ENCODE peak calls at places on chromosomes 12 and 14, in nine cellular contexts. U, K, B, N, S, C, H, Z and Q are unnamed samples. For H3K27me3, the result is how much of the 10 kb centered on the place peaks cover.

GRCh38 chr14:87161502-87161901 is 831.5 kb downstream of the GALC start:
- DNase-seq in U (no peak), K (no peak), B (no peak), N (no peak), S (no peak), C (no peak), H (no peak), Z (no peak), Q (no peak)

GRCh38 chr12:57123813-57124212 is 4.5 kb upstream of the LRP1 start:
- DNase-seq in U (no peak), K (no peak), B (no peak), N (no peak), S (no peak), C (no peak), H (no peak), Z (no peak), Q (no peak)

GRCh38 chr14:99548871-99549270 is 55.1 kb downstream of the CCDC85C start:
- DNase-seq in U (no peak), K (no peak), B (no peak), N (no peak), S (no peak), C (no peak), H (no peak), Z (no peak), Q (no peak)

GRCh38 chr14:75252254-75252837 is 26.3 kb upstream of the FOS start:
- DNase-seq in U (no peak), K (no peak), B (peak), N (no peak), S (peak), C (no peak), H (no peak), Z (no peak), Q (no peak)

GRCh38 chr14:68730811-68731425 is 61.9 kb downstream of the ZFP36L1 start:
- DNase-seq in U (no peak), K (peak), B (no peak), N (no peak), S (no peak), C (no peak), H (no peak), Z (no peak), Q (no peak)

GRCh38 chr14:101097109-101097793 is 193.7 kb upstream of the RTL1 start:
- DNase-seq in U (no peak), K (no peak), B (no peak), N (no peak), S (peak), C (no peak), H (no peak), Z (no peak), Q (no peak)

GRCh38 chr12:100591979-100592378 is 18.5 kb downstream of the GAS2L3 start:
- DNase-seq in U (no peak), K (no peak), B (no peak), N (no peak), S (no peak), C (no peak), H (no peak), Z (no peak), Q (no peak)

GRCh38 chr14:68916358-68916757 is 62.7 kb downstream of the ACTN1 start:
- DNase-seq in U (no peak), K (no peak), B (no peak), N (no peak), S (no peak), C (no peak), H (no peak), Z (no peak), Q (no peak)

GRCh38 chr14:30251017-30251416 is 307.9 kb upstream of the G2E3 start:
- DNase-seq in U (no peak), K (no peak), B (no peak), N (no peak), S (no peak), C (no peak), H (no peak), Z (no peak), Q (no peak)

GRCh38 chr12:47155457-47156166 is 75.9 kb upstream of the AMIGO2 start:
- DNase-seq in U (no peak), K (no peak), B (no peak), N (no peak), S (no peak), C (peak), H (no peak), Z (no peak), Q (no peak)

GRCh38 chr12:102376251-102376747 is 104.1 kb downstream of the IGF1 start:
- DNase-seq in U (no peak), K (no peak), B (no peak), N (no peak), S (no peak), C (peak), H (no peak), Z (no peak), Q (no peak)

GRCh38 chr14:63039800-63040380 is 5.4 kb downstream of the KCNH5 start:
- DNase-seq in U (no peak), K (no peak), B (no peak), N (no peak), S (peak), C (peak), H (no peak), Z (no peak), Q (no peak)

GRCh38 chr12:24728366-24728765 is 220.5 kb downstream of the BCAT1 start:
- DNase-seq in U (no peak), K (no peak), B (no peak), N (no peak), S (peak), C (peak), H (no peak), Z (no peak), Q (no peak)

GRCh38 chr12:107241421-107241820 is 148.1 kb upstream of the CRY1 start:
- DNase-seq in U (no peak), K (no peak), B (no peak), N (no peak), S (no peak), C (no peak), H (no peak), Z (no peak), Q (no peak)

GRCh38 chr14:43359317-43359716 is 1147.8 kb downstream of the FSCB start:
- DNase-seq in U (no peak), K (no peak), B (no peak), N (no peak), S (no peak), C (no peak), H (no peak), Z (no peak), Q (no peak)

GRCh38 chr12:3061858-3062215 is 15.3 kb upstream of the TSPAN9 start:
- DNase-seq in U (peak), K (no peak), B (no peak), N (no peak), S (no peak), C (no peak), H (no peak), Z (no peak), Q (no peak)

GRCh38 chr14:102258136-102258535 is 46.8 kb downstream of the MOK start:
- DNase-seq in U (no peak), K (no peak), B (no peak), N (no peak), S (no peak), C (no peak), H (no peak), Z (no peak), Q (no peak)

GRCh38 chr14:49893309-49894213 is 679 bp downstream of the ARF6 start:
- DNase-seq in U (peak), K (peak), B (peak), N (peak), S (peak), C (peak), H (peak), Z (no peak), Q (no peak)

GRCh38 chr14:50319293-50319692 is 7.2 kb downstream of the DMAC2L start:
- DNase-seq in U (no peak), K (no peak), B (no peak), N (no peak), S (no peak), C (peak), H (no peak), Z (no peak), Q (no peak)

GRCh38 chr12:42145552-42146215 is 1.0 kb upstream of the GXYLT1 start:
- DNase-seq in U (no peak), K (peak), B (no peak), N (no peak), S (peak), C (no peak), H (no peak), Z (no peak), Q (no peak)

GRCh38 chr12:45577844-45578399 is 151.6 kb upstream of the ARID2 start:
- DNase-seq in U (no peak), K (no peak), B (no peak), N (no peak), S (no peak), C (no peak), H (no peak), Z (no peak), Q (no peak)

GRCh38 chr12:72491399-72491798 is 219.2 kb downstream of the TRHDE start:
- DNase-seq in U (no peak), K (no peak), B (no peak), N (no peak), S (no peak), C (no peak), H (no peak), Z (no peak), Q (no peak)

GRCh38 chr14:104886690-104887622 is 21.9 kb downstream of the CEP170B start:
- DNase-seq in U (peak), K (no peak), B (peak), N (peak), S (no peak), C (no peak), H (no peak), Z (no peak), Q (no peak)

GRCh38 chr14:43539210-43539609 is 967.9 kb downstream of the FSCB start:
- DNase-seq in U (no peak), K (peak), B (no peak), N (no peak), S (no peak), C (no peak), H (no peak), Z (peak), Q (no peak)

GRCh38 chr14:25406818-25407217 is 356.9 kb upstream of the STXBP6 start:
- DNase-seq in U (no peak), K (peak), B (no peak), N (no peak), S (peak), C (peak), H (no peak), Z (no peak), Q (no peak)

GRCh38 chr12:14216405-14217294 is 148.8 kb upstream of the ATF7IP start:
- DNase-seq in U (no peak), K (no peak), B (no peak), N (no peak), S (peak), C (no peak), H (no peak), Z (no peak), Q (no peak)

GRCh38 chr12:19031032-19031431 is 98.5 kb upstream of the PLEKHA5 start:
- DNase-seq in U (no peak), K (no peak), B (no peak), N (no peak), S (no peak), C (peak), H (no peak), Z (peak), Q (no peak)

GRCh38 chr14:35965425-35965824 is 139.3 kb downstream of the BRMS1L start:
- DNase-seq in U (no peak), K (no peak), B (no peak), N (no peak), S (no peak), C (no peak), H (no peak), Z (no peak), Q (no peak)

GRCh38 chr12:52813885-52814709 is at the start of gene KRT4:
- DNase-seq in U (no peak), K (no peak), B (no peak), N (no peak), S (no peak), C (no peak), H (no peak), Z (no peak), Q (no peak)

GRCh38 chr12:52811191-52812072 is 2.5 kb downstream of the KRT4 start:
- DNase-seq in U (no peak), K (no peak), B (no peak), N (no peak), S (no peak), C (no peak), H (no peak), Z (no peak), Q (no peak)

GRCh38 chr12:52812073-52812400 is 1.9 kb downstream of the KRT4 start:
- DNase-seq in U (no peak), K (no peak), B (no peak), N (no peak), S (no peak), C (no peak), H (no peak), Z (no peak), Q (no peak)

GRCh38 chr12:52813203-52813819 is 605 bp downstream of the KRT4 start:
- DNase-seq in U (no peak), K (no peak), B (no peak), N (no peak), S (no peak), C (no peak), H (no peak), Z (no peak), Q (no peak)

DNA sequence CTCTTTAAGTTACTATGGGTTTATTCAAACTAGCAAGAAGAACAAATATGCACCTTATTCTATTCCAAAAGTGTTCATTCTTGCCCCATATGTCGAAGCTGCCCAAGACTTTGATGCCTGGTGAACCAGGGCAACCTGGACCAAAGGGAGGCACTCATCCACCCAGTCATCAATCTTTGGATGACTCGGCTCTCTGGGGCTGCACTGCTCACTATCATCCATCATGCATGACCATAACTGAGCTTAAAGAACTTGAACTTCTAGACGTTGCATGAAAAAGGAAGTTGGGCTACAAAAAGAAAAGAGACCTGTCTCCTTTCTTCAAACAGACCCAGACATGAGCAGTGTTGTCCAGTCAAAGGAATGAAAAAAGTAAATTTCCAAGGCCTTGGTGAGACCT is 1.2 kb downstream of the KRT4 start:
- DNase-seq in U (no peak), K (no peak), B (no peak), N (no peak), S (no peak), C (no peak), H (no peak), Z (no peak), Q (no peak)
- H3K27me3 ChIP-seq in U (under half), K (under half), B (under half), N (under half), S (under half), C (under half), H (under half), Z (under half), Q (under half)

GRCh38 chr14:52856139-52856538 is 64.7 kb upstream of the GNPNAT1 start:
- DNase-seq in U (no peak), K (no peak), B (no peak), N (no peak), S (no peak), C (no peak), H (no peak), Z (no peak), Q (no peak)
- H3K27ac ChIP-seq in U (no peak), K (no peak), B (no peak), N (no peak), S (no peak), C (no peak), H (no peak), Z (no peak), Q (no peak)

GRCh38 chr12:132429122-132429931 is 60.6 kb upstream of the FBRSL1 start:
- DNase-seq in U (no peak), K (no peak), B (no peak), N (peak), S (no peak), C (no peak), H (no peak), Z (no peak), Q (no peak)

GRCh38 chr12:132429932-132430643 is 59.9 kb upstream of the FBRSL1 start:
- DNase-seq in U (no peak), K (no peak), B (no peak), N (peak), S (no peak), C (no peak), H (no peak), Z (peak), Q (no peak)

GRCh38 chr12:132427999-132428871 is 61.7 kb upstream of the FBRSL1 start:
- DNase-seq in U (no peak), K (no peak), B (no peak), N (peak), S (no peak), C (no peak), H (no peak), Z (no peak), Q (no peak)

GRCh38 chr12:132427177-132427725 is 62.7 kb upstream of the FBRSL1 start:
- DNase-seq in U (no peak), K (no peak), B (no peak), N (no peak), S (peak), C (no peak), H (no peak), Z (no peak), Q (no peak)

DNA sequence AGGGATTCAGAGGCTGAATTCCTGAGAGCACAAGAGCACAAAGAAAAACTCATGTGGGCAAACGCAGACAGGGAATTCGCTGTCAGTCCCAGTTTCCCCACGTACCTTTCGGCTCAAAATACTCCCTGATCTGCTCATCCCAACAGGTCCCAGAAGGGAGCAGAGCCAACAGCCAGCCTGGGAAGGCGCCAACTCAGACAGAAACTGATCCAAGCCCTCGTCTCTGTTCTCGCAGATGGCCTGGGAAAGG is 61.2 kb upstream of the FBRSL1 start:
- DNase-seq in U (no peak), K (no peak), B (no peak), N (no peak), S (no peak), C (no peak), H (no peak), Z (no peak), Q (no peak)
- H3K27me3 ChIP-seq in U (half or more), K (under half), B (under half), N (under half), S (under half), C (under half), H (under half), Z (under half), Q (half or more)

DNA sequence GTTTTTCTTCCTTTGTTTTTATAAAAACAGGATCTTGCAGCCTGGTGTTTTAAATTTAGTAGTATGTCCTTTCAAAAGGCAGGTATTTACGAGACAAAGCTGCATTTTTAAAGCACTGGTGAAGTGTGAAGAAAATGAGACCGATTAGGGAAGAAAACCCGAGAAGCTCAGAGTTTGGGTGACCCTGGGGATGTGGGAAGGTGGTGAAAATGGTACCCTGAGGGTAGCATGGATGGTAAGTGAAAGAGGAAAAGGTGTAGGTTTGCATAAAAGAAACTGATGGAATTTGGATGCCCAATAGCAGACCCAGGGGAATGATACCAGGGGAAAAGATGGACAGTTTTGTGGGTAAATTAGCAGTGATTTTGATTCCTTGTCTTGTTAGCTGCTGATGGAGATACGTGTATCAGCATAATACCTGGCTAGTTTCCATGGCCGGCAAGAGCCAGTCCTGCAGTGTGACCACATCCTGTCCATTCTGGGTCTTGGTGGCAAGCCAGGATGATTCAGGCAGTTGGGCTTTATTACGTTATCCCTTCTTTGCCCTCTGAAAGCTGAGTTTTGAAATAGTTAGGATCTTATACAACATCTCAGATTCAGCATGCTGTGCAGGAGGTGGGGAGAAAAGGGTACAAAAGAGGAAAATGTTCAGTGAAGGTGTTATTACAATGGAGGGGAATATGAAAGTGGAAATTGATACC is 8.9 kb downstream of the BICD1 start:
- DNase-seq in U (no peak), K (no peak), B (peak), N (no peak), S (peak), C (peak), H (peak), Z (peak), Q (no peak)
- H3K27ac ChIP-seq in U (peak), K (no peak), B (peak), N (peak), S (peak), C (peak), H (peak), Z (peak), Q (peak)

DNA sequence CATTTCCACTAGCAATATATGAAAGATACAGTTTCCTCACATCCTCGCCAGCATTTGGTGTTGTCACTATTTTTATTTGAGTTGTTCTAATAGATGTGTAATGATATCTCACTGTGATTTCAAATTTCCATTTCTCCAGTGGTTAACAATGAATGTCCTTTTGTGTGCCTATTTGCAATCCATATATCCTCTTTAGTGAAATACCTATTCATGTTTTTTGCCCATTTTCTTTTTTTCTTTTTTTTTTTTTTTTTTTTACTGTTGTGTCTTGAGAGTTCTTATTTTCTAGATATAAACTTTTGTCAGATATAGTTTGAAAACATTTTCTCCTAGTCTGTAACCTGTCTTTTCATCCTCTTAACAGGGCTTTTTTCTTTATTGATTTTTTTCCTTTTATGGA is 79.0 kb downstream of the FBXL14 start:
- DNase-seq in U (no peak), K (no peak), B (no peak), N (no peak), S (no peak), C (no peak), H (no peak), Z (no peak), Q (no peak)
- H3K27me3 ChIP-seq in U (under half), K (under half), B (under half), N (under half), S (under half), C (under half), H (under half), Z (under half), Q (under half)

GRCh38 chr14:73742520-73743238 is 28.5 kb upstream of the PNMA1 start:
- DNase-seq in U (no peak), K (no peak), B (no peak), N (no peak), S (no peak), C (no peak), H (no peak), Z (no peak), Q (no peak)

GRCh38 chr14:73744175-73744867 is 30.1 kb upstream of the PNMA1 start:
- DNase-seq in U (no peak), K (no peak), B (no peak), N (no peak), S (no peak), C (no peak), H (no peak), Z (no peak), Q (no peak)

GRCh38 chr14:73741876-73742519 is 27.8 kb upstream of the PNMA1 start:
- DNase-seq in U (no peak), K (no peak), B (peak), N (no peak), S (peak), C (no peak), H (no peak), Z (no peak), Q (no peak)

GRCh38 chr14:73744874-73745529 is 30.8 kb upstream of the PNMA1 start:
- DNase-seq in U (no peak), K (no peak), B (no peak), N (peak), S (no peak), C (no peak), H (no peak), Z (peak), Q (no peak)

GRCh38 chr14:73743431-73743931 is 29.3 kb upstream of the PNMA1 start:
- DNase-seq in U (peak), K (no peak), B (no peak), N (peak), S (peak), C (no peak), H (no peak), Z (no peak), Q (no peak)
- H3K27ac ChIP-seq in U (peak), K (no peak), B (peak), N (peak), S (peak), C (no peak), H (peak), Z (peak), Q (peak)

DNA sequence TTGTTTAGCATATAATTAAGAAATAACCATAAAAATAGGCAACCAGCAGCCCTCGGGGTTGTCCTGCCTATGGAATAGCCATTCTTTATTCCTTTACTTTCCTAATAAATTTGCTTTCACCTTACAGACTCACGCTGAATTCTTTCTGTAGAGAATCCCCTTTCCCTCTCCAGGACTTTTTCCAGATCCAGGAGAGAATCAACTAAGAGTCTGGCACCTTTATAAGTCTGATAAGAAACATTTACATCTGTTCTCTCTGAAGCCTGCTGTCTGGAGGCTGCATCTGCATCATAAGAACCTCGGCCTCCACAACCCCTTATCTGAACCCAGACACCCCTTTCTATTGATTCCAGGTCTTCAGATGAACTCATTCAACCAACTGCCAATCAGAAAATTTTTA is 32.3 kb downstream of the RIMBP2 start:
- DNase-seq in U (no peak), K (no peak), B (no peak), N (no peak), S (no peak), C (no peak), H (no peak), Z (no peak), Q (no peak)
- H3K27me3 ChIP-seq in U (under half), K (under half), B (under half), N (under half), S (under half), C (under half), H (under half), Z (under half), Q (under half)